ENCODE peak calls at places on chromosome 6, in seven cellular contexts. G is effector CD8-positive, alpha-beta T cell; Y is occipital lobe; O is psoas muscle; A is Caki2; J is CD4-positive, alpha-beta T cell; M is NCI-H2081. I is an unnamed sample.

GRCh38 chr6:122696079-122696478 is 83.4 kb upstream of the FABP7 start:
- DNase-seq in J (no peak), M (no peak), O (no peak), Y (no peak), A (peak; percentile 9), G (no peak), I (no peak)

GRCh38 chr6:125558907-125559306 is 190.5 kb upstream of the HEY2 start:
- DNase-seq in O (no peak), J (no peak), Y (no peak), A (peak; percentile 65), M (no peak), G (no peak), I (no peak)

GRCh38 chr6:142984386-142984785 is 39.4 kb upstream of the HIVEP2 start:
- DNase-seq in Y (no peak), O (no peak), J (no peak), M (no peak), A (no peak), G (no peak), I (no peak)

GRCh38 chr6:139080255-139080920 is 51.8 kb downstream of the ABRACL start:
- DNase-seq in Y (no peak), A (no peak), G (no peak), M (peak; percentile 33), J (no peak), O (peak; percentile 67), I (no peak)

GRCh38 chr6:132354517-132355167 is 46.6 kb downstream of the MOXD1 start:
- DNase-seq in O (peak; percentile 57), J (peak; percentile 19), A (peak; percentile 15), G (peak; percentile 18), M (no peak), Y (no peak), I (no peak)

GRCh38 chr6:132202569-132202968 is 198.7 kb downstream of the MOXD1 start:
- DNase-seq in Y (no peak), O (no peak), G (no peak), J (no peak), A (no peak), M (no peak), I (peak; percentile 39)

GRCh38 chr6:41642090-41642959 is 4.1 kb downstream of the MDFI start:
- DNase-seq in Y (no peak), O (no peak), A (no peak), J (no peak), G (no peak), M (no peak), I (no peak)

GRCh38 chr6:25359191-25359861 is 80.2 kb downstream of the CARMIL1 start:
- DNase-seq in O (peak; percentile 61), Y (no peak), J (no peak), M (peak; percentile 52), G (no peak), A (peak; percentile 72), I (peak; percentile 52)

GRCh38 chr6:14055541-14055940 is 62.0 kb upstream of the CD83 start:
- DNase-seq in M (peak; percentile 62), A (no peak), G (no peak), J (no peak), Y (no peak), O (no peak), I (no peak)

GRCh38 chr6:75210885-75211739 is 5.3 kb upstream of the COL12A1 start:
- DNase-seq in A (no peak), O (no peak), G (peak; percentile 25), Y (no peak), J (peak; percentile 46), M (peak; percentile 56), I (peak; percentile 47)

GRCh38 chr6:84752118-84752850 is 12.1 kb downstream of the TBX18 start:
- DNase-seq in Y (no peak), J (no peak), M (no peak), O (no peak), G (no peak), A (no peak), I (no peak)

GRCh38 chr6:163118941-163119340 is 295.6 kb upstream of the QKI start:
- DNase-seq in Y (no peak), A (no peak), J (no peak), O (no peak), M (no peak), G (no peak), I (no peak)

GRCh38 chr6:35327349-35328027 is 14.9 kb upstream of the PPARD start:
- DNase-seq in J (peak; percentile 71), G (peak; percentile 50), M (no peak), A (no peak), Y (no peak), O (peak; percentile 67), I (peak; percentile 62)

GRCh38 chr6:50264995-50265571 is 215.4 kb upstream of the DEFB112 start:
- DNase-seq in M (no peak), O (no peak), G (no peak), J (no peak), A (peak; percentile 12), Y (no peak), I (no peak)

GRCh38 chr6:55433446-55434130 is 106.3 kb downstream of the GFRAL start:
- DNase-seq in A (peak; percentile 8), M (no peak), J (no peak), Y (no peak), G (no peak), O (no peak), I (no peak)

GRCh38 chr6:155645328-155645727 is 189.7 kb upstream of the NOX3 start:
- DNase-seq in A (no peak), G (no peak), Y (no peak), O (no peak), J (no peak), M (no peak), I (no peak)

GRCh38 chr6:107871981-107872380 is 47.9 kb upstream of the SCML4 start:
- DNase-seq in G (no peak), M (no peak), Y (no peak), O (no peak), A (no peak), J (no peak), I (no peak)

GRCh38 chr6:68967549-68968300 is 332.6 kb downstream of the ADGRB3 start:
- DNase-seq in Y (peak; percentile 3), G (peak; percentile 8), A (peak; percentile 55), J (peak; percentile 15), M (peak; percentile 58), O (peak; percentile 42), I (no peak)

GRCh38 chr6:22027226-22027725 is 269.6 kb downstream of the PRL start:
- DNase-seq in J (no peak), Y (no peak), O (no peak), G (no peak), M (no peak), A (no peak), I (no peak)

GRCh38 chr6:163620670-163621330 is 206.3 kb downstream of the QKI start:
- DNase-seq in M (no peak), G (no peak), O (no peak), J (no peak), A (no peak), Y (no peak), I (no peak)

GRCh38 chr6:37207903-37208456 is 38.0 kb downstream of the PIM1 start:
- DNase-seq in G (peak; percentile 83), O (peak; percentile 85), Y (peak; percentile 33), A (peak; percentile 64), J (peak; percentile 83), M (peak; percentile 70), I (peak; percentile 80)

GRCh38 chr6:19803331-19804330 is 33.5 kb upstream of the ID4 start:
- DNase-seq in O (no peak), A (peak; percentile 36), Y (no peak), G (no peak), M (no peak), J (no peak), I (no peak)

GRCh38 chr6:138769102-138769676 is 4.4 kb upstream of the CCDC28A start:
- DNase-seq in A (no peak), M (no peak), O (no peak), G (no peak), J (no peak), Y (no peak), I (no peak)

GRCh38 chr6:138856654-138857053 is 60.8 kb downstream of the ECT2L start:
- DNase-seq in O (no peak), A (no peak), M (no peak), G (no peak), J (no peak), Y (no peak), I (no peak)

GRCh38 chr6:22917344-22917743 is 348.0 kb downstream of the HDGFL1 start:
- DNase-seq in O (no peak), G (no peak), M (no peak), A (no peak), Y (no peak), J (no peak), I (no peak)